ENCODE peak calls at places on chromosomes 5 and 9, in four cellular contexts. L is fibroblast of lung, N is left ventricle myocardium inferior, Q is HCT116. O is an unnamed sample.

GRCh38 chr5:11273180-11273882 is 512.3 kb upstream of the DAP start:
- DNase-seq in N (no peak), L (no peak), Q (no peak), O (no peak)

GRCh38 chr9:121271368-121272351 is 3.7 kb downstream of the GSN start:
- DNase-seq in Q (no peak), N (peak; percentile 66), L (peak; percentile 84), O (no peak)

GRCh38 chr9:116958886-116959285 is 271.8 kb downstream of the TRIM32 start:
- DNase-seq in Q (no peak), N (no peak), L (no peak), O (no peak)

GRCh38 chr9:136714096-136714875 is 1.9 kb downstream of the DIPK1B start:
- DNase-seq in N (peak; percentile 68), L (no peak), Q (no peak), O (no peak)

GRCh38 chr9:113985968-113986585 is 92.0 kb downstream of the AMBP start:
- DNase-seq in Q (no peak), N (no peak), L (no peak), O (no peak)

GRCh38 chr9:137069508-137070071 is 767 bp downstream of the SAPCD2 start:
- DNase-seq in L (no peak), Q (no peak), N (no peak), O (no peak)

GRCh38 chr5:157820593-157821252 is 38.2 kb downstream of the CLINT1 start:
- DNase-seq in L (peak; percentile 75), Q (peak; percentile 26), N (no peak), O (peak; percentile 52)

GRCh38 chr5:133274597-133274935 is 222.8 kb downstream of the HSPA4 start:
- DNase-seq in L (no peak), Q (no peak), N (no peak), O (no peak)

GRCh38 chr9:132507670-132508469 is 74.5 kb upstream of the BARHL1 start:
- DNase-seq in L (peak; percentile 73), Q (peak; percentile 37), N (peak; percentile 50), O (peak; percentile 75)

GRCh38 chr5:1011226-1011631 is 2.6 kb downstream of the NKD2 start:
- DNase-seq in Q (no peak), L (no peak), N (peak; percentile 22), O (peak; percentile 79)

GRCh38 chr5:1009359-1010180 is 968 bp downstream of the NKD2 start:
- DNase-seq in Q (no peak), N (peak; percentile 12), L (no peak), O (no peak)

GRCh38 chr5:1010641-1011046 is 2.0 kb downstream of the NKD2 start:
- DNase-seq in Q (no peak), N (peak; percentile 17), L (no peak), O (no peak)

GRCh38 chr5:1008451-1009358 is at the start of gene NKD2:
- DNase-seq in L (no peak), Q (no peak), N (peak; percentile 25), O (peak; percentile 54)

DNA sequence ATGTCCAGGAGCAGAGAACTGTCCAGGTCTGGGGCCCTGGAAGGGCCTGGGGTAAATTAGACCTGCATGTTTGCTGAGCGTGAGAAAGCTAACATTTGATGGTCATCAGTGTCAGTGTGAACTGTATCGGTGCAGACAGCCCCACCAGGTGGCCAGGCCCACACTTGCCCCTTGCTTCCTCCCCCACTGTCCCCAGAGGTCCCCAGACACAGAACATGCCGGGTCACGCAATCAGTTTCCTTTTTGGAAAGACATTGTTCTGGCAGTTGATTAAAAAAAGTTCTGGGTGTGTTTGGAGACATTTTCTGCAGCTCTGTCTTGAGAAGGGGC is 1.5 kb downstream of the NKD2 start:
- DNase-seq in Q (no peak), N (peak; percentile 25), L (no peak), O (no peak)
- TF ChIP-seq CTCF in Q (peak; percentile 52), N (peak; percentile 39), L (no peak), O (no peak)

DNA sequence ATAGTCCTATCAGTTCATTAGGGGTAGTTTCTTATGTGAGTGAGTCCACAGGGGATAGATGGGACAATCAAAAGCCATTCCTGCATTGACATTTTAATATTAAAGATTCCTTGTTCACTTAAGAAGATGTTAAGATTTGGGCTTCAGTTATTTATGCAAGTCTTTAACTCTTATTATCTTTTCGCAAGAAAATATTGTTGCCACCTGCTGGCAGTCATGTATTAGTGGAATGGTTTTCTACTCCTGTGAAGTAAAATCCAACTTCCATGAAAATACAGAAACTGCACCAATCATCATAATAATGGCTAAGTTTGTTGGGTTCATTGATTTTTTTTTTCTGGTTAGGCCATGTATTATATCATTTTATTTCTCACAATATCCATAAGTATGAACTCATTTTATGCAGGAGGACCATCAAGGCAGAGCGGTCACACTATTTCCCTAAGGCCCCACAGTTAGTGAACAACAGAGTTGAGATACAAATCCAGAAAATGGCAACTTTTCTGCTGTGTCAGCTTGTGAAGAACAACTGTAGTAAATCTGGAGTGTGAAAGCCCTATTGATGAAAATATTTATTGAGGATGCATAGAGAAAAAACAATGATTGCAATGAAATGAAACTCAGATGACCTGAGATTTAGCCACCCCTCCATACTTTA is 88.5 kb upstream of the TXNDC8 start:
- DNase-seq in N (no peak), Q (no peak), L (peak; percentile 65), O (no peak)
- TF ChIP-seq CTCF in N (peak; percentile 33), Q (peak; percentile 55), L (peak; percentile 58), O (no peak)

DNA sequence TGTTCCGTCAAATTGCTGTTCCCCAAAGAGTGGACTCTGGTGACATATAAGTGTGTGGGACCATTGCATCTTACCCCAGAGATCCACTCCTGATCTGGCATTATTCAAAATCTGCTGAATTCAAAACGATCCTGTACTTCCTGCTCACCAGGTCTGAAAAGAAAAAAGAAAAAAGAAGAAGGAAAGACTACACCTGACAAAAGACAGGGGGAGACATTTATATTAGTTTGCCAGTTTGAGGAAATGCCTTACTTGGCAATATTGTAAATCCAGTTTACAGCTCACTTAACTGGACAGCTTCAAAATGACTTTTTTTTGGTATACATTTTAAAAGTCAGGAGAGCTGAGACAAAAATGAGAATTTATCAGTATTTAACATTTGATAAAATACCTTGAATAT is 15.0 kb upstream of the GRHPR start:
- DNase-seq in N (no peak), Q (no peak), L (no peak), O (no peak)
- TF ChIP-seq CTCF in N (no peak), Q (peak; percentile 58), L (no peak), O (no peak)

DNA sequence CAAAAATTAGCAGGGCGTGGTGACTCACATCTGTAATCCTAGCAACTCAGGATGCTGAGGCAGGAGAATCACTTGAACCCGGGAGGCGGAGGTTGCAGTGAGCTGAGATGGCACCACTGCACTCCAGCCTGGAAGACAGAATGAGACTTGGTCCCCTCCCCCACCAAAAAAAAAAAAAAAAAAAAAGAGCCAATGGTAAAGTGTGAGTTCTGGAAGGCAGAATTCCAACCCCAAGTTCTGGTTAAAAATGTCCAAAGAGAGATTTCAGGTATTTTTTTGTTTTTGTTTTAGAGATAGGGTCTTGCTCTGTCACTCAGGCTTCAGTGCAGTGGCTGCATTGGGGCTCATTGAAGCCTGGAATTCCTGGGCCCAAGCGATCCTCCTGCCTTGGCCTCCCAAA is 1.6 kb upstream of the SET start:
- DNase-seq in N (no peak), L (no peak), Q (no peak), O (no peak)
- TF ChIP-seq CTCF in N (no peak), L (no peak), Q (no peak), O (no peak)

DNA sequence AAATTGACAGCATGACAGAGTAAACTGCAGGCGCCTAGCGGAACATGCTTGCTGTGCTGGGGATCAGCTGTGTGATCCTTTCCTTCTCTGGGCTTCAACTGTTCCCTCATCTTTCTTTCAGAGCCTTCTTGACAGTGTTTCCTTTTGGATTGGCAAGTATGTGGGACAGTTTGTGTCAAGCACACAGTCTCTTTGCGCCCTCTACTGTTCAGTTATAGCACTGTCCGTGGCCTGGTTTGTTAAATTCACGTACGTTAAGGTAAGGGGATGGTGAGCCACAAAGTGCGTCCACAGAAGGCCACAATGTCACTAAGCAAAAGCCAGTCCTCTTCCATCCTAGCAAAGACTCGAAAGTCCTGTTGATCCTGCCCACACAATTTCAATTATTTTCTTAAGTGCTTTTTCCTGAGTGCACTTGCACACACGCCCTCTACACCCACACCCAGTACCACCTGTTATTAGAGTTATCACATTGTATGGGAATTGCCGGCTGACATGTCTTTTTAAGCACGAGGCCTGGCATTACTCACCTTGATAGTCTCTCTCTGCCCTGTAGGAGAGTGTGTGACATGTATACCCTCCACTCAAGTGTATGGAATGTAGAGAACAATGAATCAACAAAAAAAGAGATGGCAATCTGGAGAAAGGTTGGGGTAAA is 22.5 kb upstream of the PTPN3 start:
- DNase-seq in N (peak; percentile 24), Q (peak; percentile 72), L (peak; percentile 76), O (peak; percentile 59)
- TF ChIP-seq CTCF in N (peak; percentile 92), Q (peak; percentile 97), L (peak; percentile 96), O (peak; percentile 71)

O was measured in Calu3.